ENCODE peak calls at places on chromosomes 3 and 15, in ten cellular contexts. One of them, this sample, is unnamed.

GRCh38 chr3:116905805-116906204 is 196.2 kb downstream of the TUSC7 start:
- DNase-seq in dorsolateral prefrontal cortex: no peak
- DNase-seq in Peyer's patch: no peak
- DNase-seq in heart right ventricle: no peak
- DNase-seq in stomach: no peak
- DNase-seq in glutamatergic neuron: no peak
- DNase-seq in transverse colon: no peak
- DNase-seq in neural crest cell: no peak
- DNase-seq in GM12865: no peak
- DNase-seq in nephron progenitor cell: no peak
- DNase-seq in this sample: no peak

GRCh38 chr3:172125963-172126403 is 86.6 kb downstream of the FNDC3B start:
- DNase-seq in dorsolateral prefrontal cortex: no peak
- DNase-seq in stomach: peak; percentile 73
- DNase-seq in transverse colon: peak; percentile 68
- DNase-seq in Peyer's patch: no peak
- DNase-seq in neural crest cell: no peak
- DNase-seq in glutamatergic neuron: no peak
- DNase-seq in heart right ventricle: peak; percentile 74
- DNase-seq in GM12865: no peak
- DNase-seq in nephron progenitor cell: no peak
- DNase-seq in this sample: no peak

GRCh38 chr3:46699846-46700523 is 1.2 kb upstream of the TMIE start:
- DNase-seq in stomach: peak; percentile 44
- DNase-seq in neural crest cell: no peak
- DNase-seq in glutamatergic neuron: no peak
- DNase-seq in heart right ventricle: peak; percentile 48
- DNase-seq in GM12865: no peak
- DNase-seq in nephron progenitor cell: no peak
- DNase-seq in transverse colon: peak; percentile 37
- DNase-seq in dorsolateral prefrontal cortex: no peak
- DNase-seq in Peyer's patch: no peak
- DNase-seq in this sample: no peak

GRCh38 chr3:8816106-8816505 is 46.7 kb upstream of the OXTR start:
- DNase-seq in neural crest cell: no peak
- DNase-seq in glutamatergic neuron: no peak
- DNase-seq in Peyer's patch: no peak
- DNase-seq in heart right ventricle: no peak
- DNase-seq in transverse colon: no peak
- DNase-seq in dorsolateral prefrontal cortex: no peak
- DNase-seq in stomach: no peak
- DNase-seq in GM12865: no peak
- DNase-seq in nephron progenitor cell: no peak
- DNase-seq in this sample: no peak

GRCh38 chr3:108472011-108472591 is 38.3 kb downstream of the MYH15 start:
- DNase-seq in stomach: no peak
- DNase-seq in nephron progenitor cell: no peak
- DNase-seq in GM12865: no peak
- DNase-seq in glutamatergic neuron: no peak
- DNase-seq in transverse colon: no peak
- DNase-seq in dorsolateral prefrontal cortex: peak; percentile 42
- DNase-seq in Peyer's patch: no peak
- DNase-seq in neural crest cell: no peak
- DNase-seq in heart right ventricle: no peak
- DNase-seq in this sample: no peak

GRCh38 chr15:39106913-39107312 is 474.0 kb upstream of the THBS1 start:
- DNase-seq in transverse colon: no peak
- DNase-seq in nephron progenitor cell: no peak
- DNase-seq in dorsolateral prefrontal cortex: no peak
- DNase-seq in heart right ventricle: no peak
- DNase-seq in glutamatergic neuron: no peak
- DNase-seq in stomach: no peak
- DNase-seq in GM12865: no peak
- DNase-seq in neural crest cell: no peak
- DNase-seq in Peyer's patch: no peak
- DNase-seq in this sample: no peak

GRCh38 chr3:46496745-46497555 is 826 bp upstream of the RTP3 start:
- DNase-seq in dorsolateral prefrontal cortex: no peak
- DNase-seq in transverse colon: peak; percentile 52
- DNase-seq in glutamatergic neuron: peak; percentile 34
- DNase-seq in GM12865: peak; percentile 57
- DNase-seq in nephron progenitor cell: peak; percentile 32
- DNase-seq in heart right ventricle: no peak
- DNase-seq in neural crest cell: no peak
- DNase-seq in Peyer's patch: no peak
- DNase-seq in stomach: no peak
- DNase-seq in this sample: peak; percentile 39

GRCh38 chr15:39874890-39875549 is 45.0 kb downstream of the GPR176 start:
- DNase-seq in Peyer's patch: no peak
- DNase-seq in glutamatergic neuron: peak; percentile 30
- DNase-seq in stomach: peak; percentile 36
- DNase-seq in nephron progenitor cell: peak; percentile 7
- DNase-seq in transverse colon: peak; percentile 35
- DNase-seq in GM12865: peak; percentile 60
- DNase-seq in dorsolateral prefrontal cortex: no peak
- DNase-seq in heart right ventricle: no peak
- DNase-seq in neural crest cell: peak; percentile 3
- DNase-seq in this sample: peak; percentile 33

GRCh38 chr3:41173926-41174702 is 25.2 kb upstream of the CTNNB1 start:
- DNase-seq in stomach: no peak
- DNase-seq in transverse colon: no peak
- DNase-seq in neural crest cell: no peak
- DNase-seq in dorsolateral prefrontal cortex: no peak
- DNase-seq in glutamatergic neuron: peak; percentile 18
- DNase-seq in GM12865: no peak
- DNase-seq in nephron progenitor cell: no peak
- DNase-seq in Peyer's patch: no peak
- DNase-seq in heart right ventricle: peak; percentile 5
- DNase-seq in this sample: no peak

GRCh38 chr3:36408146-36408545 is 27.8 kb downstream of the STAC start:
- DNase-seq in transverse colon: no peak
- DNase-seq in Peyer's patch: no peak
- DNase-seq in dorsolateral prefrontal cortex: no peak
- DNase-seq in stomach: no peak
- DNase-seq in GM12865: no peak
- DNase-seq in heart right ventricle: no peak
- DNase-seq in nephron progenitor cell: no peak
- DNase-seq in neural crest cell: no peak
- DNase-seq in glutamatergic neuron: no peak
- DNase-seq in this sample: no peak
- TF ChIP-seq CTCF in transverse colon: no peak
- TF ChIP-seq CTCF in Peyer's patch: no peak
- TF ChIP-seq CTCF in dorsolateral prefrontal cortex: no peak
- TF ChIP-seq CTCF in stomach: no peak
- TF ChIP-seq CTCF in GM12865: peak; percentile 4
- TF ChIP-seq CTCF in heart right ventricle: no peak
- TF ChIP-seq CTCF in nephron progenitor cell: peak; percentile 25
- TF ChIP-seq CTCF in neural crest cell: peak; percentile 33
- TF ChIP-seq CTCF in glutamatergic neuron: no peak
- TF ChIP-seq CTCF in this sample: peak; percentile 49

GRCh38 chr3:80676869-80677268 is 909.1 kb upstream of the ROBO1 start:
- DNase-seq in dorsolateral prefrontal cortex: no peak
- DNase-seq in Peyer's patch: no peak
- DNase-seq in glutamatergic neuron: no peak
- DNase-seq in GM12865: no peak
- DNase-seq in heart right ventricle: no peak
- DNase-seq in transverse colon: no peak
- DNase-seq in stomach: no peak
- DNase-seq in nephron progenitor cell: no peak
- DNase-seq in neural crest cell: no peak
- DNase-seq in this sample: no peak
- TF ChIP-seq CTCF in dorsolateral prefrontal cortex: no peak
- TF ChIP-seq CTCF in Peyer's patch: no peak
- TF ChIP-seq CTCF in glutamatergic neuron: no peak
- TF ChIP-seq CTCF in GM12865: no peak
- TF ChIP-seq CTCF in heart right ventricle: no peak
- TF ChIP-seq CTCF in transverse colon: no peak
- TF ChIP-seq CTCF in stomach: no peak
- TF ChIP-seq CTCF in nephron progenitor cell: no peak
- TF ChIP-seq CTCF in neural crest cell: no peak
- TF ChIP-seq CTCF in this sample: no peak

GRCh38 chr3:186590580-186591296 is 20.2 kb downstream of the DNAJB11 start:
- DNase-seq in stomach: no peak
- DNase-seq in nephron progenitor cell: no peak
- DNase-seq in Peyer's patch: no peak
- DNase-seq in GM12865: no peak
- DNase-seq in transverse colon: no peak
- DNase-seq in glutamatergic neuron: no peak
- DNase-seq in heart right ventricle: no peak
- DNase-seq in neural crest cell: no peak
- DNase-seq in dorsolateral prefrontal cortex: no peak
- DNase-seq in this sample: no peak

GRCh38 chr3:186587183-186587582 is 16.7 kb downstream of the DNAJB11 start:
- DNase-seq in dorsolateral prefrontal cortex: no peak
- DNase-seq in glutamatergic neuron: no peak
- DNase-seq in GM12865: no peak
- DNase-seq in stomach: no peak
- DNase-seq in heart right ventricle: no peak
- DNase-seq in neural crest cell: no peak
- DNase-seq in Peyer's patch: no peak
- DNase-seq in transverse colon: no peak
- DNase-seq in nephron progenitor cell: no peak
- DNase-seq in this sample: no peak

GRCh38 chr3:186589856-186590579 is 19.5 kb downstream of the DNAJB11 start:
- DNase-seq in heart right ventricle: no peak
- DNase-seq in GM12865: no peak
- DNase-seq in stomach: no peak
- DNase-seq in transverse colon: no peak
- DNase-seq in neural crest cell: no peak
- DNase-seq in glutamatergic neuron: no peak
- DNase-seq in nephron progenitor cell: no peak
- DNase-seq in dorsolateral prefrontal cortex: no peak
- DNase-seq in Peyer's patch: peak; percentile 64
- DNase-seq in this sample: no peak

GRCh38 chr3:186588619-186589018 is 18.1 kb downstream of the DNAJB11 start:
- DNase-seq in heart right ventricle: no peak
- DNase-seq in glutamatergic neuron: no peak
- DNase-seq in nephron progenitor cell: no peak
- DNase-seq in dorsolateral prefrontal cortex: no peak
- DNase-seq in GM12865: no peak
- DNase-seq in transverse colon: no peak
- DNase-seq in neural crest cell: no peak
- DNase-seq in Peyer's patch: no peak
- DNase-seq in stomach: no peak
- DNase-seq in this sample: no peak

GRCh38 chr3:186589115-186589514 is 18.6 kb downstream of the DNAJB11 start:
- DNase-seq in transverse colon: no peak
- DNase-seq in neural crest cell: no peak
- DNase-seq in dorsolateral prefrontal cortex: no peak
- DNase-seq in Peyer's patch: no peak
- DNase-seq in nephron progenitor cell: no peak
- DNase-seq in stomach: no peak
- DNase-seq in glutamatergic neuron: no peak
- DNase-seq in GM12865: no peak
- DNase-seq in heart right ventricle: no peak
- DNase-seq in this sample: no peak
- TF ChIP-seq CTCF in transverse colon: peak; percentile 4
- TF ChIP-seq CTCF in neural crest cell: peak; percentile 57
- TF ChIP-seq CTCF in dorsolateral prefrontal cortex: no peak
- TF ChIP-seq CTCF in Peyer's patch: peak; percentile 10
- TF ChIP-seq CTCF in nephron progenitor cell: peak; percentile 20
- TF ChIP-seq CTCF in stomach: no peak
- TF ChIP-seq CTCF in glutamatergic neuron: no peak
- TF ChIP-seq CTCF in GM12865: no peak
- TF ChIP-seq CTCF in heart right ventricle: peak; percentile 20
- TF ChIP-seq CTCF in this sample: peak; percentile 43

DNA sequence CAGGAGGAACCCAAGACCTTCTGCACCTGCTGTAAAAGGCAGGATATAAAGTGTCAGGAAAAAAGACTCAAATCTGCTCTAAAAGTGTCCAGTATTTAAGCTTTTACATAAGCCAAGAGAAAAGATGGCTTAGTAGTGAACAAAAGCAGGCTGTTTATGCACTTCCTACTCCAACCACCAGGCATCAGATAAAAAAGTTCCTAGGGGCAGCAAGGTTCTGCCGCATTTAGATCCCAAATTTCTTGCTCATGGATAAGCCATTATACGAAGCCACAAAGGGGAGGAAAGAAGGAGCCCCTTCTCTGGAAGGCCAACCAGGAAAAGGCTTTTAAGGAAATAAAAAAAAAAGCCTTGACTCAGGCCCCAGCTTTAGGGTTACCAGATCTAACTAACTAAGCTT is 10.6 kb upstream of the SLC9C1 start:
- DNase-seq in heart right ventricle: no peak
- DNase-seq in transverse colon: no peak
- DNase-seq in nephron progenitor cell: no peak
- DNase-seq in stomach: no peak
- DNase-seq in Peyer's patch: no peak
- DNase-seq in GM12865: no peak
- DNase-seq in dorsolateral prefrontal cortex: no peak
- DNase-seq in neural crest cell: no peak
- DNase-seq in glutamatergic neuron: no peak
- DNase-seq in this sample: peak; percentile 12
- TF ChIP-seq CTCF in heart right ventricle: peak; percentile 28
- TF ChIP-seq CTCF in transverse colon: peak; percentile 16
- TF ChIP-seq CTCF in nephron progenitor cell: no peak
- TF ChIP-seq CTCF in stomach: no peak
- TF ChIP-seq CTCF in Peyer's patch: peak; percentile 11
- TF ChIP-seq CTCF in GM12865: peak; percentile 27
- TF ChIP-seq CTCF in dorsolateral prefrontal cortex: peak; percentile 53
- TF ChIP-seq CTCF in neural crest cell: peak; percentile 56
- TF ChIP-seq CTCF in glutamatergic neuron: peak; percentile 64
- TF ChIP-seq CTCF in this sample: peak; percentile 65